ENCODE peak calls at places on chromosomes 16 and 17, in four cellular contexts. One of them, this sample, is unnamed.
A peak's percentile ranks its signal among the peaks of the same experiment; 100 is the strongest.

GRCh38 chr17:75087558-75088453 is at the start of gene SLC16A5:
- DNase-seq in HT1080: no peak
- DNase-seq in amniotic epithelial cell: peak; percentile 88
- DNase-seq in GM12878: no peak
- DNase-seq in this sample: peak; percentile 72

GRCh38 chr16:80622007-80622406 is 81.2 kb downstream of the DYNLRB2 start:
- DNase-seq in HT1080: no peak
- DNase-seq in GM12878: no peak
- DNase-seq in amniotic epithelial cell: no peak
- DNase-seq in this sample: no peak

GRCh38 chr17:17926036-17926435 is 46.2 kb downstream of the TOM1L2 start:
- DNase-seq in GM12878: no peak
- DNase-seq in amniotic epithelial cell: no peak
- DNase-seq in HT1080: no peak
- DNase-seq in this sample: no peak

GRCh38 chr17:6303664-6304063 is 131.3 kb downstream of the AIPL1 start:
- DNase-seq in HT1080: no peak
- DNase-seq in amniotic epithelial cell: peak; percentile 4
- DNase-seq in GM12878: no peak
- DNase-seq in this sample: peak; percentile 21

GRCh38 chr17:46836500-46836899 is 14.9 kb upstream of the WNT9B start:
- DNase-seq in HT1080: no peak
- DNase-seq in GM12878: no peak
- DNase-seq in amniotic epithelial cell: peak; percentile 56
- DNase-seq in this sample: no peak

GRCh38 chr17:77542551-77543490 is 402.1 kb downstream of the SEC14L1 start:
- DNase-seq in HT1080: peak; percentile 64
- DNase-seq in amniotic epithelial cell: peak; percentile 69
- DNase-seq in GM12878: peak; percentile 5
- DNase-seq in this sample: peak; percentile 59

GRCh38 chr16:1960665-1961630 is 1.6 kb downstream of the NDUFB10 start:
- DNase-seq in GM12878: no peak
- DNase-seq in HT1080: peak; percentile 81
- DNase-seq in amniotic epithelial cell: peak; percentile 43
- DNase-seq in this sample: no peak

GRCh38 chr17:59842901-59843652 is 49.7 kb downstream of the TUBD1 start:
- DNase-seq in HT1080: peak; percentile 90
- DNase-seq in amniotic epithelial cell: peak; percentile 93
- DNase-seq in GM12878: peak; percentile 80
- DNase-seq in this sample: peak; percentile 99

GRCh38 chr16:3971261-3971660 is 90.7 kb upstream of the CREBBP start:
- DNase-seq in amniotic epithelial cell: peak; percentile 93
- DNase-seq in GM12878: peak; percentile 1
- DNase-seq in HT1080: peak; percentile 82
- DNase-seq in this sample: peak; percentile 35

GRCh38 chr16:46947900-46948547 is 25.4 kb downstream of the DNAJA2 start:
- DNase-seq in amniotic epithelial cell: peak; percentile 34
- DNase-seq in GM12878: peak; percentile 32
- DNase-seq in HT1080: peak; percentile 37
- DNase-seq in this sample: peak; percentile 33

GRCh38 chr17:73667184-73667959 is 23.1 kb upstream of the SDK2 start:
- DNase-seq in amniotic epithelial cell: no peak
- DNase-seq in HT1080: no peak
- DNase-seq in GM12878: no peak
- DNase-seq in this sample: no peak

GRCh38 chr16:12548270-12548983 is 255.3 kb downstream of the CPPED1 start:
- DNase-seq in amniotic epithelial cell: no peak
- DNase-seq in HT1080: no peak
- DNase-seq in GM12878: peak; percentile 44
- DNase-seq in this sample: no peak

This sample was measured in bronchial epithelial cell.